ENCODE peak calls at places on chromosomes 16 and 17, in five cellular contexts. J is neuronal stem cell, K is mesenchymal stem cell, H is H1, V is trophoblast cell. Y is an unnamed sample.

GRCh38 chr17:22138861-22139469 is 446.6 kb downstream of the KCNJ18 start:
- DNase-seq in K (peak), J (no peak), V (no peak), H (no peak), Y (no peak)

GRCh38 chr17:69539781-69540319 is 125.4 kb downstream of the MAP2K6 start:
- DNase-seq in J (no peak), K (peak), H (no peak), V (peak), Y (no peak)

GRCh38 chr16:86928517-86929148 is 350.3 kb downstream of the FOXL1 start:
- DNase-seq in H (no peak), V (no peak), K (peak), J (no peak), Y (no peak)

GRCh38 chr17:10177921-10178788 is 20.3 kb downstream of the GAS7 start:
- DNase-seq in V (peak), K (peak), H (peak), J (no peak), Y (peak)

GRCh38 chr17:8857919-8858318 is 9.6 kb downstream of the PIK3R6 start:
- DNase-seq in H (no peak), J (no peak), V (peak), K (no peak), Y (peak)

GRCh38 chr17:57757735-57758134 is 12.6 kb upstream of the CCDC182 start:
- DNase-seq in J (no peak), H (no peak), K (no peak), V (no peak), Y (no peak)

GRCh38 chr17:35238817-35239216 is 4.1 kb upstream of the SLFN5 start:
- DNase-seq in H (no peak), J (no peak), V (no peak), K (peak), Y (no peak)

GRCh38 chr17:81934850-81935708 is 2.0 kb downstream of the PYCR1 start:
- DNase-seq in J (no peak), H (no peak), K (no peak), V (no peak), Y (no peak)

GRCh38 chr17:15952048-15952532 is 7.2 kb downstream of the ADORA2B start:
- DNase-seq in J (no peak), H (no peak), V (no peak), K (no peak), Y (no peak)

GRCh38 chr16:51146256-51146924 is 4.7 kb downstream of the SALL1 start:
- DNase-seq in K (peak), H (no peak), V (no peak), J (no peak), Y (no peak)

GRCh38 chr17:21277332-21277731 is 7.2 kb upstream of the MAP2K3 start:
- DNase-seq in K (no peak), J (no peak), H (no peak), V (no peak), Y (no peak)

GRCh38 chr16:26961459-26961858 is 105.3 kb upstream of the C16orf82 start:
- DNase-seq in K (no peak), V (no peak), H (no peak), J (no peak), Y (no peak)

GRCh38 chr16:19984136-19984535 is 89.6 kb downstream of the GPR139 start:
- DNase-seq in H (no peak), V (no peak), J (no peak), K (no peak), Y (no peak)

GRCh38 chr17:48244814-48245213 is 137.2 kb downstream of the SNX11 start:
- DNase-seq in J (no peak), K (no peak), H (no peak), V (no peak), Y (no peak)

GRCh38 chr16:75079346-75079926 is 37.1 kb downstream of the LDHD start:
- DNase-seq in J (no peak), K (no peak), V (peak), H (no peak), Y (no peak)
- H3K4ac ChIP-seq in J (no peak), K (no peak), V (no peak), H (no peak), Y (no peak)

DNA sequence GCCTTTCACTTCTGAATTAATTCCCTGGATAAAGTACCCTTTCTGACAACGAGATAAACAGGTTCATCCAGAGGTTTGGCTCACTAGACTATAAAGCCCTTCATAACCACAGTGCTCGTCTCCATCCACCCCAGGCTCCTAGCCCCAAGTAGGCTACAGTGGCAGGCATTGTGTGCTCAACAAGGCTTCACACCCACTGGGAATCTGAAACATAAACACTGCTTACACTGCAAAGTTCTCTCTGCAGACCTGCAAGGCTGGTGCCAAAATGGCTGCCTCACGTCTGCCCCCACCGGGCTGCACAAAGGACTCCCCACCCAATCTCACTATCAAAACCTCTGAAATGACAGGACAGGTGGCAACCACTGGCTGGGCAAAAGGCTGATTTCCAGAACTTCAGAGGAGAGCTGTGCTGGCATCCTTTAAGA is 5.1 kb upstream of the HLF start:
- DNase-seq in H (no peak), K (no peak), J (no peak), V (no peak), Y (no peak)
- H2BK12ac ChIP-seq in H (no peak), K (no peak), J (no peak), V (no peak), Y (no peak)

GRCh38 chr16:85767569-85767968 is 16.7 kb upstream of the C16orf74 start:
- DNase-seq in V (peak), H (no peak), J (no peak), K (peak), Y (no peak)
- H3K4ac ChIP-seq in V (no peak), H (no peak), J (no peak), K (no peak), Y (no peak)

GRCh38 chr16:28318042-28318597 is 25.8 kb downstream of the SBK1 start:
- DNase-seq in H (no peak), J (no peak), V (no peak), K (no peak), Y (no peak)
- H2BK12ac ChIP-seq in H (no peak), J (no peak), V (no peak), K (no peak), Y (no peak)

GRCh38 chr16:81586421-81586820 is 141.8 kb downstream of the CMIP start:
- DNase-seq in H (no peak), V (peak), K (peak), J (no peak), Y (no peak)

GRCh38 chr16:81585785-81586184 is 141.2 kb downstream of the CMIP start:
- DNase-seq in V (no peak), K (peak), H (peak), J (no peak), Y (peak)

GRCh38 chr16:81581107-81581506 is 136.5 kb downstream of the CMIP start:
- DNase-seq in H (no peak), K (no peak), V (peak), J (no peak), Y (no peak)

GRCh38 chr16:81583893-81584705 is 139.5 kb downstream of the CMIP start:
- DNase-seq in H (no peak), V (no peak), K (peak), J (no peak), Y (no peak)

GRCh38 chr16:81582655-81583441 is 138.2 kb downstream of the CMIP start:
- DNase-seq in K (no peak), J (no peak), H (no peak), V (no peak), Y (no peak)
- H3K4ac ChIP-seq in K (no peak), J (no peak), H (no peak), V (peak), Y (no peak)

GRCh38 chr17:45965741-45966140 is 33.3 kb upstream of the STH start:
- DNase-seq in J (no peak), V (no peak), H (no peak), K (no peak), Y (no peak)

GRCh38 chr17:45963258-45963657 is 35.8 kb upstream of the STH start:
- DNase-seq in H (no peak), J (no peak), K (no peak), V (no peak), Y (no peak)

GRCh38 chr17:45962221-45962972 is 36.7 kb upstream of the STH start:
- DNase-seq in J (no peak), K (no peak), V (no peak), H (no peak), Y (no peak)

GRCh38 chr17:45963889-45964288 is 35.2 kb upstream of the STH start:
- DNase-seq in J (no peak), K (no peak), V (no peak), H (no peak), Y (no peak)

DNA sequence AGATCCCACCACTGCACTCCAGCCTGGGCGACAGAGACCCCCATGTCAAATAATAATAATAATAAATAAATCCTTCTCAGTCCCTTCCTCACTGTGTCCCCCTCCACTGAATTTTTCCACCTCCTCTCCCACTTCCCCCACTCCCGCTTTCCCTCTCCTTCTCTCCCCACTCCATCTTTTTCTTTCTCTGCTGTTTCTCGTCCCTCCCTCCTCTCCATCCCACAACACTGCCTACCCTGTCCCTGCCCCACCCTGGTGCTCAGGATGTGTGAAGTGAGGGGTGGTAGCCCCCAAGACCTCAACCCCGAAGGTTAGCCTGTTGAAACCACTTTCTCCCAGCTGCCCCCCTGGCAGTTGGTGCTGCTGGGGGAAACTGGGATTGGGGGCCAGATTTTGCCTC is 34.4 kb upstream of the STH start:
- DNase-seq in K (no peak), V (no peak), J (no peak), H (no peak), Y (no peak)
- H2BK12ac ChIP-seq in K (no peak), V (no peak), J (no peak), H (no peak), Y (no peak)

GRCh38 chr17:45366691-45367090 is 49.9 kb upstream of the MAP3K14 start:
- DNase-seq in K (no peak), V (no peak), H (no peak), J (no peak), Y (peak)
- H3K4ac ChIP-seq in K (peak), V (no peak), H (no peak), J (no peak), Y (no peak)

GRCh38 chr16:78496189-78496588 is 396.7 kb downstream of the WWOX start:
- DNase-seq in V (no peak), H (no peak), K (no peak), J (no peak), Y (no peak)

GRCh38 chr16:78494105-78494504 is 394.7 kb downstream of the WWOX start:
- DNase-seq in K (no peak), V (no peak), J (no peak), H (no peak), Y (no peak)

GRCh38 chr16:78490847-78491246 is 391.4 kb downstream of the WWOX start:
- DNase-seq in K (no peak), V (no peak), H (no peak), J (no peak), Y (no peak)

GRCh38 chr16:78494674-78495073 is 395.2 kb downstream of the WWOX start:
- DNase-seq in H (no peak), J (no peak), K (no peak), V (no peak), Y (no peak)

GRCh38 chr16:78493573-78493972 is 394.1 kb downstream of the WWOX start:
- DNase-seq in J (no peak), H (no peak), V (no peak), K (no peak), Y (no peak)
- H2BK12ac ChIP-seq in J (no peak), H (no peak), V (no peak), K (no peak), Y (no peak)

GRCh38 chr17:61306003-61306402 is 93.6 kb upstream of the TBX2 start:
- DNase-seq in J (no peak), K (no peak), V (no peak), H (no peak), Y (peak)

GRCh38 chr17:61299517-61300513 is 99.8 kb upstream of the TBX2 start:
- DNase-seq in J (no peak), H (no peak), V (peak), K (no peak), Y (peak)

GRCh38 chr17:61305024-61305423 is 94.6 kb upstream of the TBX2 start:
- DNase-seq in J (no peak), K (no peak), V (no peak), H (no peak), Y (no peak)

GRCh38 chr17:61303334-61304096 is 96.1 kb upstream of the TBX2 start:
- DNase-seq in K (peak), J (no peak), V (no peak), H (no peak), Y (peak)

GRCh38 chr17:61302911-61303310 is 96.7 kb upstream of the TBX2 start:
- DNase-seq in V (no peak), K (no peak), H (no peak), J (no peak), Y (no peak)
- H3K4ac ChIP-seq in V (no peak), K (no peak), H (no peak), J (no peak), Y (no peak)

Y was measured in H9.